ENCODE peak calls at places on chromosomes 2 and 18, in nine cellular contexts. R is fibroblast of mammary gland, S is foreskin fibroblast, L is AG04450, Y is pancreas, D is mucosa of descending colon, J is MM.1S, H is brain microvascular endothelial cell, Q is colonic mucosa. C is an unnamed sample.

GRCh38 chr2:117085719-117086118 is 728.8 kb upstream of the DDX18 start:
- DNase-seq in L (no peak), H (no peak), D (no peak), J (no peak), Q (no peak), S (no peak), R (no peak), Y (no peak), C (no peak)

GRCh38 chr2:33134086-33134763 is 187.5 kb downstream of the LTBP1 start:
- DNase-seq in L (peak), Q (peak), J (no peak), D (peak), H (peak), R (peak), Y (no peak), S (peak), C (peak)

GRCh38 chr2:176585791-176586190 is 316.5 kb downstream of the MTX2 start:
- DNase-seq in S (no peak), Y (no peak), J (no peak), L (no peak), Q (no peak), D (no peak), H (peak), R (no peak), C (no peak)

GRCh38 chr18:8800041-8800441 is 94.7 kb downstream of the MTCL1 start:
- DNase-seq in H (no peak), Y (peak), J (no peak), Q (no peak), S (peak), R (peak), L (peak), D (no peak), C (peak)

GRCh38 chr2:95021847-95022246 is 3.7 kb upstream of the MAL start:
- DNase-seq in J (no peak), Q (no peak), Y (no peak), H (no peak), L (no peak), R (no peak), S (no peak), D (no peak), C (no peak)

GRCh38 chr2:205959528-205959927 is 126.4 kb downstream of the INO80D start:
- DNase-seq in R (no peak), Q (no peak), L (no peak), H (no peak), Y (no peak), S (no peak), J (no peak), D (no peak), C (no peak)

GRCh38 chr2:100655446-100655845 is 92.7 kb downstream of the PDCL3 start:
- DNase-seq in Q (no peak), L (no peak), H (no peak), J (no peak), S (no peak), R (no peak), Y (no peak), D (no peak), C (no peak)

GRCh38 chr2:73697606-73698005 is 39.5 kb downstream of the TPRKB start:
- DNase-seq in R (peak), L (no peak), Y (no peak), S (peak), H (no peak), Q (no peak), D (peak), J (no peak), C (no peak)

GRCh38 chr2:11914455-11914854 is 168.0 kb downstream of the LPIN1 start:
- DNase-seq in R (peak), J (no peak), H (no peak), Y (no peak), S (peak), L (no peak), Q (no peak), D (no peak), C (peak)

GRCh38 chr18:58723810-58724602 is 52.7 kb downstream of the MALT1 start:
- DNase-seq in L (no peak), S (peak), J (no peak), Q (no peak), Y (no peak), H (no peak), R (peak), D (no peak), C (peak)

GRCh38 chr2:3774336-3774735 is 71.0 kb downstream of the DCDC2C start:
- DNase-seq in H (no peak), J (no peak), L (no peak), D (no peak), Y (no peak), S (no peak), Q (no peak), R (no peak), C (no peak)

GRCh38 chr2:71941731-71942575 is 205.7 kb downstream of the CYP26B1 start:
- DNase-seq in R (no peak), Y (no peak), S (no peak), H (no peak), D (no peak), L (no peak), Q (no peak), J (no peak), C (no peak)

GRCh38 chr2:204010611-204011560 is 74.3 kb downstream of the ICOS start:
- DNase-seq in H (no peak), Y (no peak), R (peak), D (no peak), L (no peak), Q (no peak), J (no peak), S (no peak), C (no peak)

GRCh38 chr2:144504191-144504590 is 15.7 kb downstream of the ZEB2 start:
- DNase-seq in J (no peak), D (no peak), H (no peak), L (no peak), Y (no peak), S (peak), Q (no peak), R (no peak), C (no peak)

GRCh38 chr2:5539281-5540211 is 152.6 kb upstream of the SOX11 start:
- DNase-seq in Y (no peak), L (no peak), S (no peak), R (no peak), Q (no peak), H (no peak), J (no peak), D (no peak), C (no peak)

GRCh38 chr2:238761802-238762373 is 86.0 kb upstream of the TWIST2 start:
- DNase-seq in Y (no peak), D (peak), R (peak), S (peak), L (no peak), J (no peak), H (peak), Q (no peak), C (no peak)

GRCh38 chr18:78898635-78899034 is 81.0 kb upstream of the SALL3 start:
- DNase-seq in L (no peak), H (no peak), D (no peak), Y (no peak), S (no peak), J (no peak), R (no peak), Q (no peak), C (no peak)

GRCh38 chr18:11304900-11305299 is 155.5 kb upstream of the PIEZO2 start:
- DNase-seq in J (no peak), Q (no peak), H (no peak), R (no peak), S (no peak), D (no peak), L (no peak), Y (no peak), C (no peak)

GRCh38 chr18:55096261-55097026 is 137.2 kb upstream of the CCDC68 start:
- DNase-seq in L (peak), Q (peak), R (peak), J (peak), Y (no peak), D (peak), S (peak), H (peak), C (no peak)

GRCh38 chr2:181859123-181859522 is 32.4 kb upstream of the ITPRID2 start:
- DNase-seq in D (no peak), S (no peak), L (no peak), R (no peak), H (no peak), Q (peak), J (no peak), Y (no peak), C (no peak)

GRCh38 chr2:3368261-3368722 is 9.3 kb downstream of the EIPR1 start:
- DNase-seq in Q (no peak), L (no peak), J (no peak), Y (no peak), H (no peak), S (no peak), D (no peak), R (no peak), C (no peak)

GRCh38 chr2:113025751-113026150 is 20.5 kb downstream of the IL36A start:
- DNase-seq in Y (no peak), Q (no peak), S (no peak), J (no peak), L (no peak), R (no peak), D (no peak), H (no peak), C (no peak)

DNA sequence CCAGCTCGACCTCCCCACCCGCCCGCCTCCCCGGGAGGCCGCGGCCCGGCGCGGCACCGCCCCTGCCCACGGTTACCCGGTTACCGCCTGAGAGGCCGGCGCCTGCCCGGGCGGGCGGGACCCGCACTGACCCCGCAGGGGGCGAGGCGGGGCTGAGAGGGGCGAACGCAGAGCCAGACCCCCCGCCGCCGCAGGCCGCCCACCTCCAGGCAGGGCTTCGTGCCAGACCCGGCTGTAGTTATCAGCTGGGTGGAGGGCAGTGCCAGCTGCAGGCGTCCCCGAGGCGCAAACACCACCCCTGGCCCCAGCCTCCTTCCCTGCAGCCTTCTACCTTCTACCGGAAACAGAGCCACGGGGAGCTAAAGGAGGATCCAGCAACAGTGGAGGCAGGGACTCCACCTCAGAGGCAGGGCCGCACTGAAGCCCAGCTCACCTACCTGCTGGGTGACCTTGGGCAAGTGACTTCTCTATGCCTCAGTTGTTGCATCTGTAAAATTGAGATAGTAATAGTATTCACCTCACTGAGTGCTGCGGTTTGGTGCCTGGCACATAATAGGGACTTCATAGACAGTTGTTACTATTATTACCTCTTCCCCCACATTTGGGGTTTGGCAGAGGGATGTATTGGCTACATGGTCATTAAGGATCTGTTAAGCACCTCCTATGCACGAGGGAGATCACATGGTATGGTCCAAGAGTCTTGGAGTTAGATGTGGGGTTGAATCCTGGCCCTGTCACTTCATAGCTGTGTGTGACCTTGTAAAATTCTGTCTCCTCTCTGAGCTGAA is 231.6 kb upstream of the SMAD2 start:
- DNase-seq in H (no peak), J (no peak), Q (peak), D (no peak), S (peak), Y (peak), R (no peak), L (no peak), C (no peak)
- H3K4me3 ChIP-seq in H (peak), J (peak), Q (peak), D (no peak), S (peak), Y (peak), R (peak), L (peak), C (peak)

GRCh38 chr2:235762832-235763598 is 269.2 kb downstream of the AGAP1 start:
- DNase-seq in Y (no peak), D (no peak), L (no peak), R (no peak), H (no peak), J (no peak), Q (no peak), S (peak), C (no peak)
- TF ChIP-seq CTCF in Y (no peak), D (no peak), L (no peak), R (no peak), H (peak), J (no peak), Q (no peak), S (no peak), C (no peak)

DNA sequence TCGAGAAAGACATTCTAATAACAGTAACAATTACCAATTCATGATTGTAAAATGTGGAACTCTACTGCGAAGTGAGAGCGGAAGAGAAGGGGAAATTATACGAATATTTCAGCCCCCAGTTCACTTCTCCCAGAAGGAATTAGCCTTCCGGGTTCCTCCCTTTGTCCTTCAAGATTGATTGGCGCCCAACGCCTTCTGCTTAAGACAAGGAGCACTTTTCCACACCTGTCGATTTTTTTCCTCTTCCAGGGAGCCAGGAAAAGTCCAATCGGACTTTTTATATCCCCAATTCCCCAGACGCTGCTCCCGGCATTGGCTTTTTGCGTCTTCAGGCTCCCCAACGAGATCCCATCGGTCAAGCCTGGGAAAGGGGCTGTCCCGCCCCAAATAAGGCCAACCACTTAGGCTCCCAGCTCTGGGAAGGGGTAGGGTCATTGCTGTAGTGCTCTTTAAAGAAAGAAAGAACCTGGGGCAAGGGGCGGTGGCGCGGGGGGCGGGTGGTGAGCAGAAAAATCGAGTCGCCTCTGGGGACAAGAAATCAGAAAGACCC is 1.5 kb downstream of the DSC2 start:
- DNase-seq in D (peak), J (no peak), Y (peak), S (no peak), Q (peak), L (no peak), H (no peak), R (no peak), C (no peak)
- H3K4me3 ChIP-seq in D (peak), J (no peak), Y (peak), S (no peak), Q (peak), L (no peak), H (peak), R (no peak), C (peak)

DNA sequence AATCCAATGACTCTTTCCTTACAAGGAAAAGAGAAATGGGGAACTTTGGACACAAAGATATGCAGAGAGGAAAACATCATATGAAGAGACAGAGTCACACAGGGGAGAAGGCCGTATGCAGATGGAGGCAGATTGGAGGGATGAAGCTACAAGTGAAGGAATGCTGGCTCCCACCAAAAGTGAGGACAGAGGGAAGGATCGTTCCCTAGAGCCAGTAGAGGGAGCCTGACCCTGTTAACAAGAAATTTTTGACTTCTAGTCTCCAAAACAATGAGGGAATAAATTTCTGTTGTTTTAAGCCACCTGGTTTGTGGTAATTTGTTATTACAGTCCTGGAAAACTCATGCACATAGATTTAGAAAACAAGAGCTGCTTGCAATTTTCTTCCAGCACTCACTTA is 169.3 kb downstream of the PMAIP1 start:
- DNase-seq in L (no peak), R (peak), S (no peak), J (no peak), D (no peak), Y (no peak), H (no peak), Q (no peak), C (no peak)
- TF ChIP-seq CTCF in L (peak), R (peak), S (no peak), J (no peak), D (no peak), Y (no peak), H (peak), Q (no peak), C (no peak)

GRCh38 chr2:234352270-234352669 is 144.6 kb downstream of the ARL4C start:
- DNase-seq in H (no peak), S (no peak), D (no peak), Q (no peak), Y (no peak), L (no peak), R (no peak), J (no peak), C (no peak)

GRCh38 chr2:234357666-234358065 is 139.2 kb downstream of the ARL4C start:
- DNase-seq in L (no peak), Q (no peak), R (no peak), D (no peak), Y (no peak), J (no peak), S (no peak), H (no peak), C (no peak)

GRCh38 chr2:234355052-234355720 is 141.7 kb downstream of the ARL4C start:
- DNase-seq in D (no peak), Y (no peak), H (no peak), J (no peak), Q (no peak), L (no peak), R (no peak), S (no peak), C (no peak)

DNA sequence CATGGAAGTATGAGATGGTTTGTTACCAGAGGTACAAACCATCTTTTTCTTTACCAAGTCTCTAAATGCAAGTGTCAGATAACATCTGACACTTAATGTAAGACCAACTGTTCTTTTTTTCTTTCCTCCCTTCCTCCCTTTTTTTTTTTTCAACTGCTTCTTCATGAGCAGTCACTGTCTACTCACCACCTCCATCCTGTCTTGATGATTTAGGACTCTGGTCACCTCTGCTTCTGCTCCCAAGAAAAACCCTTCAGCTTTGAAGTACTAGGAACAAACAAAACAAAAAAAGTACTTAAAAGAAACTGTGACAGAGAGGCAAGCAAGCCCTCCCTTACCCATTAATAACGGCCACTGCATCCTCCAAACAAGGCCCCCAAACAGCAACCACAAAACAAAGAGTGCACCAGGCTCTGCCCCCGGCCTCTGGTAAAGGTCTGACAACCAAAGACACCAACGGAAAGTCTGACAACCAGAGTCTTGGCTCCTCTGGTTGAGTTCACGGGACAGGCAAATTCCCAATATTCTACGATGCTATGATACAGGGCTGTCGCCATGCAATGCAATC is 141.0 kb downstream of the ARL4C start:
- DNase-seq in Y (no peak), L (no peak), H (no peak), J (no peak), D (no peak), Q (no peak), S (no peak), R (no peak), C (no peak)
- H3K4me3 ChIP-seq in Y (no peak), L (no peak), H (no peak), J (no peak), D (no peak), Q (no peak), S (no peak), R (no peak), C (no peak)

GRCh38 chr2:50950996-50951395 is 80.9 kb downstream of the NRXN1 start:
- DNase-seq in J (no peak), Q (no peak), H (no peak), R (no peak), Y (no peak), D (no peak), L (no peak), S (no peak), C (no peak)
- TF ChIP-seq CTCF in J (no peak), Q (no peak), H (no peak), R (no peak), Y (no peak), D (no peak), L (no peak), S (no peak), C (no peak)

GRCh38 chr18:50654658-50655550 is 95.0 kb downstream of the MAPK4 start:
- DNase-seq in Q (no peak), H (no peak), R (no peak), Y (no peak), L (no peak), J (no peak), S (no peak), D (no peak), C (no peak)
- H3K4me3 ChIP-seq in Q (no peak), H (no peak), R (no peak), Y (no peak), L (no peak), J (no peak), S (no peak), D (no peak), C (no peak)

GRCh38 chr2:121686218-121686617 is 37.0 kb upstream of the CLASP1 start:
- DNase-seq in Q (no peak), J (no peak), R (no peak), Y (no peak), S (no peak), L (no peak), D (no peak), H (no peak), C (no peak)

GRCh38 chr2:121688820-121689219 is 39.6 kb upstream of the CLASP1 start:
- DNase-seq in Y (no peak), Q (no peak), D (no peak), L (no peak), R (no peak), H (no peak), S (no peak), J (no peak), C (no peak)

GRCh38 chr2:121694398-121695178 is 42.1 kb downstream of the NIFK start:
- DNase-seq in L (no peak), D (no peak), Q (no peak), J (no peak), H (no peak), R (peak), Y (no peak), S (peak), C (no peak)

GRCh38 chr2:121690095-121690494 is 40.8 kb upstream of the CLASP1 start:
- DNase-seq in D (no peak), H (no peak), S (no peak), L (no peak), J (no peak), Y (no peak), Q (no peak), R (peak), C (no peak)

GRCh38 chr2:121689356-121689755 is 40.1 kb upstream of the CLASP1 start:
- DNase-seq in D (peak), Q (no peak), H (peak), S (peak), Y (no peak), J (no peak), L (peak), R (peak), C (no peak)
- TF ChIP-seq CTCF in D (no peak), Q (no peak), H (peak), S (peak), Y (no peak), J (no peak), L (peak), R (peak), C (peak)

C was measured in kidney epithelial cell.